ENCODE peak calls at places on chromosomes 13 and 19, in seven cellular contexts. N is CD4-positive, alpha-beta T cell; P is lower lobe of right lung; L is fibroblast of lung; C is neural progenitor cell; F is heart left ventricle; D is tibial artery. J is an unnamed sample.

GRCh38 chr13:43305416-43305815 is 282.0 kb downstream of the DNAJC15 start:
- DNase-seq in P (no peak), L (peak), C (no peak), F (no peak), N (no peak), D (no peak), J (no peak)

GRCh38 chr13:71702253-71702652 is 164.8 kb downstream of the DACH1 start:
- DNase-seq in C (no peak), D (no peak), F (no peak), N (no peak), L (no peak), P (no peak), J (no peak)

GRCh38 chr13:73842621-73843020 is 291.6 kb downstream of the KLF12 start:
- DNase-seq in P (no peak), C (no peak), F (no peak), N (no peak), D (no peak), L (peak), J (no peak)

GRCh38 chr13:77374339-77374738 is 47.4 kb upstream of the MYCBP2 start:
- DNase-seq in D (no peak), P (no peak), N (no peak), F (no peak), L (no peak), C (no peak), J (no peak)

GRCh38 chr19:18865973-18866799 is 29.8 kb downstream of the CERS1 start:
- DNase-seq in P (peak), L (peak), N (peak), C (peak), F (peak), D (no peak), J (no peak)

GRCh38 chr19:12954150-12954962 is 2.7 kb downstream of the GADD45GIP1 start:
- DNase-seq in F (no peak), D (no peak), N (no peak), P (no peak), C (no peak), L (no peak), J (no peak)

GRCh38 chr13:64847767-64848166 is 2382.4 kb downstream of the PCDH9 start:
- DNase-seq in L (no peak), C (no peak), D (no peak), N (no peak), F (no peak), P (no peak), J (no peak)

GRCh38 chr19:15251749-15252397 is 19.6 kb upstream of the EPHX3 start:
- DNase-seq in D (peak), F (peak), L (peak), N (no peak), P (peak), C (peak), J (peak)

GRCh38 chr19:48491793-48492123 is 19.9 kb downstream of the LMTK3 start:
- DNase-seq in C (peak), N (no peak), F (no peak), P (no peak), D (no peak), L (no peak), J (no peak)

GRCh38 chr13:99269627-99270252 is 11.6 kb upstream of the GPR18 start:
- DNase-seq in L (peak), F (no peak), C (peak), P (no peak), N (no peak), D (no peak), J (no peak)

GRCh38 chr13:73720216-73720840 is 413.9 kb downstream of the KLF12 start:
- DNase-seq in C (no peak), P (no peak), L (peak), N (no peak), F (no peak), D (no peak), J (no peak)

GRCh38 chr19:16328824-16329482 is 4.3 kb downstream of the KLF2 start:
- DNase-seq in C (no peak), D (no peak), P (peak), N (peak), L (no peak), F (no peak), J (no peak)
- TF ChIP-seq CTCF in C (no peak), D (no peak), P (no peak), N (no peak), L (no peak), F (no peak), J (no peak)

GRCh38 chr19:39128511-39129079 is 3.0 kb downstream of the PAK4 start:
- DNase-seq in D (no peak), F (no peak), C (no peak), L (no peak), P (no peak), N (no peak), J (no peak)
- TF ChIP-seq CTCF in D (no peak), F (no peak), C (no peak), L (no peak), P (no peak), N (no peak), J (no peak)

DNA sequence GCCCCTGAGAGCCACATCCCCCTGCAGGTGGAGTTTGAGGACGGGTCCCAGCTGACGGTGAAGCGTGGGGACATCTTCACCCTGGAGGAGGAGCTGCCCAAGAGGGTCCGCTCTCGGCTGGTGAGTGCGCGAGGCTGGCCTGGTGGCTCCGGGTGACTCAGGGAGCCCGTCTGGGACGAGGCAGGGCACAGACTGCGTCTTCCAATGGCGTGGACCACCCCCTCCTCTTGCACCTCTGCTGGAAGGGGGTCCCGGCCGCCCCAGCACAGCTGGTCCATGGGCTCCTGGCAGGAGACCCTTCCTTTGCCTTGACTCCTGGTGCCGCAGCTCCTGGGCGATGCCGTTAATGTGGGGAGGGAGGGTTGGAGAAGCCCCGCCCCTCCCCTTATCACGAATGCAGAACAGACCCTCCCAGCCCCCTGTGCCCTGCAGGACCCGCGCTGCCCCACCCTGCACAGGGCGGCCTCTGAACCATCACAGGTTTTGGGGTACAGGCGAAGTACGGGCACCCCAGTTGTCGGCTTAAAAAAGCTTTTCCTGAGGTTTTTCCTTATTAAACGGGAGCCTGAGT is 181.5 kb downstream of the KDM4B start:
- DNase-seq in P (peak), C (no peak), F (no peak), D (no peak), N (no peak), L (no peak), J (peak)
- TF ChIP-seq CTCF in P (no peak), C (no peak), F (no peak), D (no peak), N (no peak), L (no peak), J (no peak)

DNA sequence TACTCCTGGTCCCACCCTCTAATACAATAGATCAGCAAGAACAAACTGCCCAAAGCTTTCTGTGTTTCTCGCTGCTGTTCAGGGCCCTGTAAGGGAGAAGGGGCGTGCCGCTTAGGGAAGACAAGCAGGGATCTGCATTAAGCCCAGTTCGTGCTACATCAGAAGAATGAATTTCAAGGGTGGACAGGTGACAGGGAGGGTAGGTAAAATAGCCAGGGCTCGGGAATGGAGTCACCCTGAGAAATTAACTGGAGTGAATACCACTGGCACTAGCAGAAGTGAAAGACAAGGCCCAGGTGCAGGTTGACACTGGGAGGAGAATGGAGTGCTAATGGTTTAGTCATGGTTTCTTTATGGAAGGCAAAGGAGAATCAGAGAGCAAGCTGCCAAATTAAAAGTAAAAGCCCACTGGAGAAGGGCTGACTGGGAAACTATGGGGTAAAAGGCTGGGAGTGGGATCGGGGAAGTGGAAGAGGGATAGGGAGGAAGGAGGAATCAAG is 183.1 kb upstream of the TSC22D1 start:
- DNase-seq in C (peak), L (peak), D (no peak), P (no peak), F (no peak), N (no peak), J (no peak)
- TF ChIP-seq CTCF in C (no peak), L (no peak), D (no peak), P (no peak), F (no peak), N (no peak), J (no peak)

DNA sequence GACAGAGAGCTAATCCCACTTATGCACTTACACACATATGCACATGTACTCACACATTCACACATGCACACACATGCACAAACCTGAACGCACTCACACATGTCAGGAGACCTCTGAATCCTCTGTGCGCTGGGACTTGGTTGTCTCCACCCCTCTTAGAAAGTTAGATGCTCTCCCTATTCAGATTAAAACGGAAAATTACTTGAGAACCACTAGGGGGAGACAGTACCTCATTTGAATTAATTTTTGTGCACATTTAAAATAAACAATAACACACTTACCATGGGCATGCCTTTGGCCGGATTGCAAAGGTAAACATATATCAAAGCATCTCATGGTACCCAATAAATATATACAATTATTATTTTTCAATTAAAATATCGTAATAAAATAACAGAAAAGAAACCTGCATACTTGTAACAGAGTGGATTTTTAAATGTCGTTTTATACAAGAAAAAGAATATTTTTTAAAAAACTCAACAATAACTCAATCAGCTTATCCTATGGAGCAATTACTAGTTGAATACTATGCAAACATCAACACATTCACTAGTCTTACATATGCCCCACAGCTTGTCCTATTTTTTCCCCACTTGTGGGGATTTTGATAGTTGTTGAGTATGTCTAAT is 9.5 kb upstream of the LILRB4 start:
- DNase-seq in D (no peak), F (no peak), C (no peak), L (peak), N (no peak), P (no peak), J (no peak)
- TF ChIP-seq CTCF in D (peak), F (peak), C (peak), L (no peak), N (peak), P (peak), J (no peak)

DNA sequence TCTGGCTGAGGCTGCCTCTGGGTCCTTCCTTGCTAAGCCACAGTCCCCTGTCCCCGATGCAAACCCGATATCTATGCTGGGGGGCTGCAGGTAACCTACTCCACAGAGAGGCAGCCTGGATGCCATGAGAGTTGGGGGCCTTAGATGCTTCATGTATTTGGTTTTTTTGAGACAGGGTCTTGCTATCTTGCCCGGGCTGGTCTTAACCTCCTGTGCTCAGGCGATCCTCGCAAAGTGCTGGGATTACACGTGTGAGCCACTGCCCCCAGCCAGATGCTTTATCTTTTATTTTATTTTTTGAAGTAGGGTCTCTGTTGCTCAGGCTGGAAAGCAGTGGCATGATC is 1.5 kb downstream of the ATCAY start:
- DNase-seq in N (no peak), P (no peak), C (no peak), F (no peak), L (no peak), D (no peak), J (no peak)
- TF ChIP-seq CTCF in N (no peak), P (no peak), C (no peak), F (no peak), L (no peak), D (no peak), J (no peak)

DNA sequence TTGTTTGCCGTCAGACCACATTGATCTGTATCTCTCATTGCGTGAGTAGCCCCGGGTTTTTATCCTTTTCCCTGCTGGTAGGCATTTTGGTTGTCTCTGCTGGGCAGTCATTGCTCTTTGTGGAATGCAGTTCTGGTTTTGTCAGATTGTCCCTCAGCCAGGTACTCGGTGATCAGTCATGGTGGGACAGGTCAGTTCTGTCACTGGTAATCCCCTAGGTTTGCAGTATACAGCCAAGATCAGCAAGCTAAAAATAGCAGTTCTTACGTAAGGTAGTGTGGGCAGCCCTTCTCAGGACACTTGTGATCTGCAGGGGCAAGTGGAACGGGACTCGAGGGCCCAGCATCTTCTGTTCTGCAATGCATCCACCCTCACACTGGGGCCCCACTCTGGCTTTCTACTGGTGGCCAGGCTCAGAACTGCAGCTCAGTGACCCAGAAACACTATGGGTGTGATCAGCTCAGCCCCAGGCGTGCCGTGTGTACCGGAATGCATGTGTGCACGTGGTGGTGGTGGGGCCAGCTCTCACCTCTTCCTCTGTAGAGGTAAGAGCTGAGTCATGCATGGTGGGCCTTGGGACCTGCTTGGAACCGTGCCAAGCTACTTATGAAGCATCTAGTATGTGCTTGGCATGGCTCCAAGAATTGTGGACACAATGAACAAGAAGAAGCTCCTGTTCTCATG is 6.3 kb downstream of the PLEKHF1 start:
- DNase-seq in P (peak), C (no peak), L (peak), D (peak), N (peak), F (peak), J (no peak)
- TF ChIP-seq CTCF in P (peak), C (no peak), L (no peak), D (no peak), N (peak), F (no peak), J (no peak)

DNA sequence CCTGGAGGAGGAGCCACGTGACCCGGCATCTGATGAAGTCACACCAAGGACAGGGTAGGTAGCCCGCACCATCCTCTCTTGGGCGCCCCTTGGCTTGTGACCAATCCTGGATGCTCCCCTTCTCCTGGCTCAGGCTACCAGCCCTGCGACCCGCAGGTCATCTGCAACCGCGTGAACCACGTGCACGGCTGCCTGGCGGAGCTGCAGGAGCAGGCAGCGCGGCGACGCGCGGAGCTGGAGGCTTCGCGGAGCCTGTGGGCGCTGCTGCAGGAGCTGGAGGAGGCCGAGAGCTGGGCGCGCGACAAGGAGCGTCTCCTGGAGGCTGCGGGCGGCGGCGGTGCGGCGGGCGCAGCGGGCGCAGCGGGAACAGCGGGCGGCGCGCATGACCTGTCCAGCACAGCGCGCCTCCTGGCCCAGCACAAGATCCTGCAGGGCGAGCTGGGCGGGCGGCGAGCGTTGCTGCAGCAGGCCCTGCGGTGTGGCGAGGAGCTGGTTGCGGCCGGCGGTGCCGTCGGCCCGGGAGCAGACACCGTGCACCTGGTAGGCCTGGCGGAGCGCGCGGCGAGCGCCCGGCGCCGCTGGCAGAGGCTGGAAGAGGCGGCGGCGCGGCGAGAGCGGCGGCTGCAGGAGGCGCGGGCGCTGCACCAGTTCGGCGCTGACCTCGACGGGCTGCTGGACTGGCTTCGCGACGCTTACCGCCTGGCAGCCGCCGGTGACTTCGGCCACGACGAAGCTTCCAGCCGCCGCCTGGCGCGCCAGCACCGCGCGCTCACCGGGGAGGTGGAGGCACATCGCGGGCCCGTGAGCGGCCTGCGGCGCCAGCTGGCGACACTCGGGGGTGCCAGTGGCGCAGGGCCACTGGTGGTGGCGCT is 45.9 kb downstream of the SPTBN4 start:
- DNase-seq in P (no peak), F (no peak), N (no peak), D (no peak), C (peak), L (peak), J (no peak)
- TF ChIP-seq CTCF in P (no peak), F (no peak), N (no peak), D (no peak), C (no peak), L (no peak), J (no peak)

GRCh38 chr13:50081106-50081898 is 66.1 kb downstream of the KCNRG start:
- DNase-seq in D (peak), P (peak), L (no peak), N (peak), C (peak), F (peak), J (peak)
- TF ChIP-seq CTCF in D (no peak), P (no peak), L (no peak), N (no peak), C (peak), F (no peak), J (no peak)

J was measured in lower leg skin.